ENCODE peak calls at places on chromosomes 11 and 22, in six cellular contexts. Z, O, W, H, L and Y are unnamed samples.

GRCh38 chr11:68838572-68838964 is 3.1 kb downstream of the CPT1A start:
- DNase-seq in Z (no peak), O (no peak), W (no peak), H (no peak), L (no peak), Y (no peak)

GRCh38 chr11:1756791-1757771 is 6.6 kb downstream of the CTSD start:
- DNase-seq in Z (no peak), O (no peak), W (no peak), H (no peak), L (no peak), Y (no peak)

GRCh38 chr11:64765841-64766682 is 6.3 kb upstream of the PYGM start:
- DNase-seq in Z (no peak), O (no peak), W (no peak), H (no peak), L (no peak), Y (no peak)

GRCh38 chr11:83656931-83657330 is 370.8 kb upstream of the CCDC90B start:
- DNase-seq in Z (peak; percentile 30), O (no peak), W (no peak), H (no peak), L (no peak), Y (no peak)

GRCh38 chr11:118009821-118010737 is 23.9 kb downstream of the IL10RA start:
- DNase-seq in Z (no peak), O (no peak), W (no peak), H (no peak), L (no peak), Y (no peak)

GRCh38 chr11:91394718-91395414 is 829.8 kb upstream of the FAT3 start:
- DNase-seq in Z (no peak), O (peak; percentile 81), W (no peak), H (no peak), L (no peak), Y (no peak)

GRCh38 chr11:69302447-69302846 is 8.5 kb downstream of the MYEOV start:
- DNase-seq in Z (no peak), O (no peak), W (no peak), H (no peak), L (no peak), Y (no peak)

GRCh38 chr11:70756341-70756740 is 358.0 kb downstream of the CTTN start:
- DNase-seq in Z (no peak), O (no peak), W (no peak), H (no peak), L (no peak), Y (no peak)

GRCh38 chr11:69245491-69246345 is 48.2 kb upstream of the MYEOV start:
- DNase-seq in Z (no peak), O (no peak), W (no peak), H (no peak), L (no peak), Y (no peak)

GRCh38 chr11:31956310-31956709 is 134.6 kb upstream of the RCN1 start:
- DNase-seq in Z (no peak), O (no peak), W (no peak), H (peak; percentile 66), L (no peak), Y (no peak)

GRCh38 chr11:28488336-28488735 is 380.1 kb downstream of the METTL15 start:
- DNase-seq in Z (no peak), O (no peak), W (no peak), H (no peak), L (no peak), Y (no peak)

GRCh38 chr11:32870676-32871075 is 21.9 kb upstream of the QSER1 start:
- DNase-seq in Z (no peak), O (peak; percentile 38), W (no peak), H (no peak), L (no peak), Y (no peak)

GRCh38 chr11:19628018-19628417 is 84.6 kb upstream of the NAV2 start:
- DNase-seq in Z (no peak), O (peak; percentile 92), W (peak; percentile 64), H (peak; percentile 68), L (peak; percentile 75), Y (no peak)

GRCh38 chr22:42760806-42761565 is 40.3 kb upstream of the A4GALT start:
- DNase-seq in Z (no peak), O (no peak), W (no peak), H (no peak), L (no peak), Y (no peak)

GRCh38 chr11:255176-255575 is 18.4 kb downstream of the PSMD13 start:
- DNase-seq in Z (no peak), O (no peak), W (no peak), H (no peak), L (no peak), Y (no peak)

GRCh38 chr11:116641561-116642045 is 131.2 kb downstream of the BUD13 start:
- DNase-seq in Z (no peak), O (peak; percentile 80), W (no peak), H (peak; percentile 14), L (no peak), Y (peak; percentile 83)

GRCh38 chr22:46389081-46389480 is 53.6 kb downstream of the TRMU start:
- DNase-seq in Z (no peak), O (no peak), W (no peak), H (no peak), L (no peak), Y (no peak)

GRCh38 chr11:57641426-57641825 is 8.3 kb downstream of the YPEL4 start:
- DNase-seq in Z (no peak), O (peak; percentile 76), W (peak; percentile 47), H (no peak), L (no peak), Y (no peak)

GRCh38 chr11:57638811-57639320 is 10.8 kb downstream of the YPEL4 start:
- DNase-seq in Z (no peak), O (no peak), W (no peak), H (no peak), L (no peak), Y (no peak)

GRCh38 chr11:57639321-57640067 is 10.2 kb downstream of the YPEL4 start:
- DNase-seq in Z (no peak), O (peak; percentile 51), W (no peak), H (no peak), L (no peak), Y (no peak)

GRCh38 chr11:57640068-57640800 is 9.5 kb downstream of the YPEL4 start:
- DNase-seq in Z (no peak), O (no peak), W (no peak), H (no peak), L (no peak), Y (no peak)

DNA sequence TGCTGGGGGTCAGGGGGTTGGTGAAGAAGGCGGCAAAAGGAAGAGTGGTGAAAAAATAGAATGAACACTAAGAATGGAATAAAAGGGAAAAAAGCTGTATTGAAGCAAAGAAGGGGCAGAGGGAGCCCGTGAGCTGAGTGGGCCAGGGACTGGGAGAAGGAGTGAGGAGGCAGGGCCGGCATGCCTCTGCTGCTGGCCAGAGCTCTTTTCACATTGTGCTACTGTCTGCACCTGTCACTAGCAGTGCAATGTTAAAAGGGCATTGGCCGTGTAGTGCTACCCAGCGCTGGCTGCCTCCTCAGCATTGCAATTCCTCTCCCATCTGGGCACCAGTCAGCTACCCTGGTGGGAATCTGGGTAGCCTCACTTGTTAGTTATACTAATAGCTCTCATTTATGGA is 8.7 kb downstream of the YPEL4 start:
- DNase-seq in Z (no peak), O (no peak), W (no peak), H (no peak), L (no peak), Y (no peak)
- TF ChIP-seq CTCF in Z (peak; percentile 28), O (no peak), W (peak; percentile 57), H (peak; percentile 33), L (no peak), Y (peak; percentile 24)

DNA sequence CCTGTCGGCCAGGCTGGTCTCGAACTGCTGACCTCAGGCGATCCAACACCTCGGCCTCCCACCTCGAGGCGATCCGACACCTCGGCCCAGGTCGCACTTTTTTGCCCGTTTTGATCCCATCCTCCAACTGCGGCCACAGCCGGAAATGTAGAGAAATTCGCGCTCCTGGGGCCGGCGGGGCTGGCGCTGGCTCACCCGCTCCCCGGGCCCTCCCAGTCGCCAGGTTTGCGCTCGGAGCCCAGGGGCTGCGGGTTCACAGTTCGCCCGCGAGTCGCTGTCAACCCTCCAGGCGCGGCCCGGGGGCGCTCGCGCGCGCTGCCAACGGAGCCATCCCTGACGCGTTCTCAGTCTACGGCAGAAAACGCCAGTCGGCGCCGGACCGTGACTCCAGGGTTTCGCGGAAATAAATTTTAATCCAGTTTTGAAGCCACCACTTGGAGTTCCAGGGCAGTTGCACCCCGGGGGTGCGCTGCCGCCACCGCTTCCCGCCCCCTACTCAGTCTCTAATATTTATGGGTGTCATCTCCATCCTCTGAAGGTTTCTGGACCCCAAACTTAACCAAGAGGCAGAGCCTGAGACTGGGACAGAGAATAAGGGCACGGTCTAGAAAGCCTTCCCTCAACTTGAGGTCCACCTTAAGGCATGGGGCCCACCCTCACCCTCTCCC is 1.5 kb upstream of the KLHDC7B start:
- DNase-seq in Z (no peak), O (no peak), W (no peak), H (no peak), L (peak; percentile 52), Y (no peak)
- TF ChIP-seq CTCF in Z (peak; percentile 56), O (no peak), W (peak; percentile 62), H (peak; percentile 41), L (peak; percentile 62), Y (peak; percentile 45)

GRCh38 chr11:119377112-119377901 is 4.2 kb downstream of the USP2 start:
- DNase-seq in Z (no peak), O (peak; percentile 41), W (no peak), H (no peak), L (no peak), Y (no peak)
- TF ChIP-seq CTCF in Z (no peak), O (no peak), W (no peak), H (no peak), L (no peak), Y (no peak)

GRCh38 chr11:108206969-108207682 is 15.3 kb downstream of the NPAT start:
- DNase-seq in Z (no peak), O (no peak), W (no peak), H (no peak), L (no peak), Y (no peak)
- TF ChIP-seq CTCF in Z (no peak), O (no peak), W (no peak), H (no peak), L (no peak), Y (no peak)

GRCh38 chr11:81705283-81705682 is 1028.4 kb downstream of the FAM181B start:
- DNase-seq in Z (no peak), O (no peak), W (no peak), H (no peak), L (no peak), Y (no peak)

GRCh38 chr11:81707881-81708280 is 1025.8 kb downstream of the FAM181B start:
- DNase-seq in Z (no peak), O (no peak), W (no peak), H (no peak), L (no peak), Y (no peak)
- TF ChIP-seq CTCF in Z (no peak), O (no peak), W (no peak), H (peak; percentile 49), L (no peak), Y (no peak)